ENCODE peak calls at places on chromosomes 7 and 10, in four cellular contexts. H is neuronal stem cell, F is tibial nerve, Z is body of pancreas. D is an unnamed sample.
A peak's percentile ranks its signal among the peaks of the same experiment; 100 is the strongest.

GRCh38 chr7:134290286-134290685 is 26.4 kb downstream of the SLC35B4 start:
- DNase-seq in H (no peak), F (no peak), Z (no peak), D (no peak)

GRCh38 chr7:3338161-3338560 is 37.1 kb downstream of the SDK1 start:
- DNase-seq in Z (peak; percentile 24), F (no peak), H (no peak), D (no peak)

GRCh38 chr10:114577133-114577532 is 80.9 kb downstream of the ABLIM1 start:
- DNase-seq in F (peak; percentile 50), H (no peak), Z (no peak), D (no peak)

GRCh38 chr10:17586741-17587720 is 30.1 kb downstream of the HACD1 start:
- DNase-seq in Z (no peak), F (no peak), H (no peak), D (no peak)

GRCh38 chr10:128316327-128316726 is 190.1 kb upstream of the MKI67 start:
- DNase-seq in H (no peak), Z (no peak), F (no peak), D (no peak)

GRCh38 chr10:1063232-1063862 is 7.2 kb downstream of the WDR37 start:
- DNase-seq in Z (no peak), H (no peak), F (no peak), D (no peak)

GRCh38 chr10:63760034-63760707 is 239.0 kb downstream of the REEP3 start:
- DNase-seq in H (no peak), F (no peak), Z (no peak), D (no peak)

GRCh38 chr10:47116445-47116844 is 183.6 kb upstream of the GDF10 start:
- DNase-seq in F (no peak), H (no peak), Z (no peak), D (no peak)

GRCh38 chr7:150367187-150367510 is 1.5 kb upstream of the REPIN1 start:
- DNase-seq in F (no peak), H (no peak), Z (no peak), D (no peak)

GRCh38 chr7:152543801-152544200 is 108.0 kb upstream of the KMT2C start:
- DNase-seq in H (no peak), Z (no peak), F (no peak), D (no peak)

GRCh38 chr10:120396228-120396627 is 60.8 kb upstream of the PLPP4 start:
- DNase-seq in F (no peak), H (no peak), Z (no peak), D (no peak)

GRCh38 chr7:10412426-10413019 is 561.1 kb upstream of the PHF14 start:
- DNase-seq in H (peak; percentile 29), Z (peak; percentile 35), F (peak; percentile 42), D (no peak)

GRCh38 chr10:119652361-119652760 is 1.2 kb downstream of the BAG3 start:
- DNase-seq in H (no peak), Z (no peak), F (peak; percentile 32), D (no peak)

GRCh38 chr7:21944616-21945373 is 904 bp downstream of the CDCA7L start:
- DNase-seq in Z (peak; percentile 87), H (peak; percentile 32), F (no peak), D (no peak)

GRCh38 chr10:49164587-49165188 is 23.5 kb downstream of the TMEM273 start:
- DNase-seq in Z (peak; percentile 51), H (peak; percentile 18), F (no peak), D (no peak)

GRCh38 chr7:29140873-29141468 is 5.4 kb downstream of the CPVL start:
- DNase-seq in Z (no peak), H (no peak), F (peak; percentile 40), D (no peak)

GRCh38 chr10:86415099-86415498 is 48.5 kb upstream of the GRID1 start:
- DNase-seq in Z (no peak), F (no peak), H (no peak), D (no peak)

GRCh38 chr10:35979116-35979515 is 337.0 kb upstream of the FZD8 start:
- DNase-seq in Z (no peak), F (no peak), H (no peak), D (no peak)

GRCh38 chr10:124704428-124704805 is 39.8 kb downstream of the FAM53B start:
- DNase-seq in Z (no peak), F (no peak), H (no peak), D (no peak)

GRCh38 chr10:12135631-12136030 is 6.2 kb downstream of the SEC61A2 start:
- DNase-seq in F (no peak), H (no peak), Z (no peak), D (no peak)

GRCh38 chr10:51524041-51524440 is 175.4 kb downstream of the CSTF2T start:
- DNase-seq in H (no peak), F (no peak), Z (no peak), D (no peak)

GRCh38 chr7:66039094-66039493 is 36.5 kb upstream of the ASL start:
- DNase-seq in H (no peak), F (no peak), Z (no peak), D (no peak)

GRCh38 chr7:101559586-101559985 is 69.5 kb downstream of the MYL10 start:
- DNase-seq in F (no peak), H (no peak), Z (no peak), D (peak; percentile 24)

DNA sequence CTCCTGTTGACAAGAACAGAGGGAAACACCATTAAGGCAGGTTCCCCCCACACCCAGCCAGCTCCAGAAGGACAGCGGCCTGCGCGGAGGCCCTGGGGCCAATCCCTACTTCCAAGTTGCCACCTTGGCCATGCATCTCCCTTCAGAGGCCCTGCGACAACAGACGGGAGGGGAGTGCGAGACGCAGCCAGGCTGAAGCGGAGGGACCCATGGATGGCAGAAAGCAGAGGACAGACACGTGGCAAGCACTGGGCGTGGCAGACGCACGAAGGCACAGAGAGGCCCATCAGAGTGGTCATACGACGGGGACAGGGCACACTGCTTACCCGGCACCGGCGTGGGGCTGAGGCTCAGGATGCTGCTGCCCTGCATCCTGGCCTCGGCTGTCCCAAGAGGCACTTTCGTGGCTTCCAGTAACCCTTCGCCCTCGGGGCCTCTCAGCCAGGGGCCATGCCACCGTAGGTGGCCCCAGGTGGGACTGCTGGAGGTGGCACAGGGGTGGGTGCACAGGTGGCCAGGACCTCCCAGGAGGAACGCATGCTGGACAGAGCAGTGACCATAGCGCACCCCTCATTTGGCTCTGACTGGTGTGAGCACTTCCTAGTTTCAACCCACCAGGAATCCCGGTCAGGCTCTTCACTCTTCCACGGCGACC is 11.4 kb downstream of the CXCL12 start:
- DNase-seq in H (no peak), F (no peak), Z (no peak), D (no peak)
- H3K27me3 ChIP-seq in H (no peaks in the 10 kb centered on the region), F (no peaks in the 10 kb centered on the region), Z (no peaks in the 10 kb centered on the region), D (no peaks in the 10 kb centered on the region)

GRCh38 chr7:117270371-117270770 is 52.5 kb downstream of the WNT2 start:
- DNase-seq in F (no peak), H (no peak), Z (no peak), D (no peak)
- H3K27me3 ChIP-seq in F (no peaks in the 10 kb centered on the region), H (no peaks in the 10 kb centered on the region), Z (no peaks in the 10 kb centered on the region), D (no peaks in the 10 kb centered on the region)

GRCh38 chr10:28938745-28939144 is 261.4 kb downstream of the BAMBI start:
- DNase-seq in F (no peak), Z (no peak), H (no peak), D (no peak)

GRCh38 chr10:28930520-28931495 is 253.5 kb downstream of the BAMBI start:
- DNase-seq in Z (no peak), F (no peak), H (no peak), D (no peak)

GRCh38 chr10:28937959-28938358 is 260.6 kb downstream of the BAMBI start:
- DNase-seq in F (no peak), H (no peak), Z (no peak), D (no peak)

GRCh38 chr10:28939352-28940157 is 262.2 kb downstream of the BAMBI start:
- DNase-seq in Z (peak; percentile 82), H (peak; percentile 96), F (peak; percentile 68), D (peak; percentile 81)

GRCh38 chr10:28935061-28935460 is 257.7 kb downstream of the BAMBI start:
- DNase-seq in H (no peak), Z (no peak), F (no peak), D (no peak)
- H3K27me3 ChIP-seq in H (no peaks in the 10 kb centered on the region), Z (no peaks in the 10 kb centered on the region), F (peaks cover 5% of the 10 kb centered on the region), D (no peaks in the 10 kb centered on the region)

DNA sequence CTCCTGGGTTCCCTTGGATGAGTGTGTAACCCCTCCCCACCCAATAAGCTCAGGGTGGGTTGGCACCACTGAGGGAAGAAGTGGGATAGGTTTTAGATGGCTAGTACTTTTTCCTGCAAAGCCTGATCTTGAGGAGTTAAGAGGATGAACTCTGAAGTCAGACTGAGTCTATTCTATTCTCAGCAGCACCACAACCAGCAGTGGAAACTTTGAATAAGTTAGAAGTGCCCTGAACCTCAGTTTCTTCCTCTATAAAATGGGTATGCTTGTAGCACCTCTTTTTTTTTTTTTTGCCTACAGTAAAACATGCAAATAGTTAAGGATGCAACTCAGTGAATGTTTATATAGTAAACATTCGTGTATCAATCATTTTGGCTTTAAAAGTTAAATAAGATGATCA is 7.1 kb downstream of the NKX2-3 start:
- DNase-seq in Z (no peak), H (no peak), F (no peak), D (no peak)
- H3K27me3 ChIP-seq in Z (no peaks in the 10 kb centered on the region), H (peaks cover 31% of the 10 kb centered on the region), F (peaks cover 96% of the 10 kb centered on the region), D (peaks cover 84% of the 10 kb centered on the region)

GRCh38 chr10:94889123-94889522 is 49.3 kb upstream of the CYP2C9 start:
- DNase-seq in H (no peak), Z (no peak), F (no peak), D (no peak)
- H3K27me3 ChIP-seq in H (no peaks in the 10 kb centered on the region), Z (no peaks in the 10 kb centered on the region), F (no peaks in the 10 kb centered on the region), D (no peaks in the 10 kb centered on the region)

DNA sequence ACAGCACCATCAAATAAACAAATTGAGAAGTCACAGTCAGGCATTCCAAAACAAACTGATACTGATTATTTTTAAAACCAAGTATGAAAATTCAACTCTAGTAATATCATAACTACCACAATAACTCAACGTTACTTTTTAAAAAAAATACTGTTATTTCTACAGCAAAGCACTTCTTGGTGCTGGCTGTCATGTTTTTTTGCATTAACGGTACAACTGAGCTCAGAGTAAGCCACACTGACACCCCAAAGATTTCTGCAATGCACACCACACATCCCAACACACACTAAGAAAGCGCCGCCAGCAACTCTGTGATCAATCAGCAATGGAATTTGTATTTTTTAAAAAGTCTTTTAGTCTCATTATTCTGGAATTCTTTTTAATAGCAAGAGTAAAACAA is 113.6 kb downstream of the RNF32 start:
- DNase-seq in F (no peak), H (no peak), Z (no peak), D (no peak)
- H3K27me3 ChIP-seq in F (no peaks in the 10 kb centered on the region), H (no peaks in the 10 kb centered on the region), Z (no peaks in the 10 kb centered on the region), D (no peaks in the 10 kb centered on the region)

GRCh38 chr10:122380703-122381102 is 6.2 kb downstream of the PLEKHA1 start:
- DNase-seq in F (no peak), H (no peak), Z (no peak), D (no peak)
- H3K27me3 ChIP-seq in F (no peaks in the 10 kb centered on the region), H (no peaks in the 10 kb centered on the region), Z (no peaks in the 10 kb centered on the region), D (no peaks in the 10 kb centered on the region)

DNA sequence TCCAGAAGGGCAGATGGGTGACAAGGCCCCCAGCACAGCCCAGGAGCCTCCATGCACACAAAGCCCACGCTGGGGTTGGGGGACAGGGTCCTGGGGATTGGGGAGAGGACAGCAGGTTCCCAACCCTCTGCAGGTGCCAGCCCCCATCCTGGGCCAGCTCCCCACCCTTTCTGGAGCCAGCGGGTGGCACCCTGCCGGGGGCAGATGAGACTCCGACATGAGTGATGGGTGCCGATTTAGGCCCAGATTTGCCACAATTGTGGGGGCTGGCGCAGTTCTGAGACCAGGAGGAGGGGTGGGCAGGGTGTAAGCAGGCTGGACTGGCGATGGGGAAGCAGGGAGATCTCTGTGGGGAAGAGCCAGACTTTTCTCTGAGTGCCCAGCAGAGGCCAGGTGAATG is 49.3 kb upstream of the SLF2 start:
- DNase-seq in F (no peak), H (no peak), Z (no peak), D (no peak)
- H3K27me3 ChIP-seq in F (peaks cover 70% of the 10 kb centered on the region), H (no peaks in the 10 kb centered on the region), Z (no peaks in the 10 kb centered on the region), D (peaks cover 83% of the 10 kb centered on the region)

D was measured in tibial artery.